ENCODE peak calls at places on chromosomes 7 and 10, in six cellular contexts. Y is left ventricle myocardium inferior, P is uterus, F is ascending aorta, R is esophagus squamous epithelium, A is A549. V is an unnamed sample.
A peak's percentile ranks its signal among the peaks of the same experiment; 100 is the strongest.

GRCh38 chr10:87841215-87841614 is 22.1 kb downstream of the KLLN start:
- DNase-seq in F (no peak), P (no peak), A (peak; percentile 36), Y (no peak), R (no peak), V (no peak)

GRCh38 chr7:4633012-4633411 is 49.1 kb upstream of the FOXK1 start:
- DNase-seq in A (peak; percentile 83), R (no peak), P (no peak), F (no peak), Y (no peak), V (no peak)

GRCh38 chr7:38748056-38748610 is 117.0 kb upstream of the AMPH start:
- DNase-seq in P (peak; percentile 19), F (no peak), A (peak; percentile 38), Y (no peak), R (no peak), V (no peak)

GRCh38 chr10:120824864-120825263 is 26.3 kb upstream of the WDR11 start:
- DNase-seq in F (no peak), R (no peak), Y (no peak), A (peak; percentile 48), P (no peak), V (no peak)

GRCh38 chr7:4085937-4086691 is 596.0 kb upstream of the FOXK1 start:
- DNase-seq in A (no peak), Y (no peak), P (no peak), R (no peak), F (no peak), V (no peak)

GRCh38 chr7:45892407-45893035 is 4.2 kb downstream of the IGFBP1 start:
- DNase-seq in P (no peak), R (no peak), Y (no peak), A (no peak), F (no peak), V (no peak)

GRCh38 chr7:43879477-43879876 is 10.2 kb upstream of the MRPS24 start:
- DNase-seq in R (no peak), Y (no peak), P (no peak), F (no peak), A (no peak), V (no peak)

GRCh38 chr7:1176891-1177373 is 16.9 kb upstream of the ZFAND2A start:
- DNase-seq in P (no peak), A (peak; percentile 86), F (no peak), Y (peak; percentile 62), R (no peak), V (peak; percentile 50)

GRCh38 chr10:125824736-125825135 is 1.4 kb downstream of the BCCIP start:
- DNase-seq in A (peak; percentile 24), F (no peak), P (no peak), R (no peak), Y (no peak), V (no peak)

GRCh38 chr7:116337013-116337412 is 126.7 kb downstream of the TES start:
- DNase-seq in F (no peak), Y (no peak), R (no peak), P (no peak), A (no peak), V (no peak)

GRCh38 chr7:66707825-66708224 is 32.7 kb upstream of the RABGEF1 start:
- DNase-seq in P (no peak), R (no peak), A (no peak), F (no peak), Y (no peak), V (no peak)

GRCh38 chr10:50992356-50992866 is 81.9 kb upstream of the PRKG1 start:
- DNase-seq in F (no peak), Y (no peak), A (no peak), R (no peak), P (no peak), V (peak; percentile 42)

GRCh38 chr7:100567045-100567730 is 6.5 kb downstream of the SAP25 start:
- DNase-seq in P (no peak), A (no peak), F (no peak), R (no peak), Y (no peak), V (no peak)

GRCh38 chr7:109351493-109351892 is 781.8 kb downstream of the DNAJB9 start:
- DNase-seq in R (no peak), A (no peak), P (no peak), Y (no peak), F (no peak), V (no peak)

GRCh38 chr10:80158598-80159127 is 26.1 kb downstream of the PLAC9 start:
- DNase-seq in P (peak; percentile 84), R (peak; percentile 33), Y (peak; percentile 88), F (peak; percentile 89), A (peak; percentile 81), V (peak; percentile 92)

GRCh38 chr7:107201795-107202450 is 33.1 kb downstream of the HBP1 start:
- DNase-seq in F (no peak), R (no peak), Y (peak; percentile 60), A (peak; percentile 51), P (peak; percentile 34), V (peak; percentile 44)

GRCh38 chr7:24732646-24733413 is 24.4 kb downstream of the GSDME start:
- DNase-seq in A (peak; percentile 71), P (no peak), F (no peak), Y (no peak), R (no peak), V (no peak)

GRCh38 chr7:87510430-87510875 is 35.0 kb upstream of the ABCB4 start:
- DNase-seq in Y (no peak), P (no peak), F (no peak), R (no peak), A (no peak), V (no peak)

GRCh38 chr7:35362341-35362740 is 108.4 kb upstream of the TBX20 start:
- DNase-seq in F (no peak), Y (no peak), P (no peak), R (no peak), A (no peak), V (no peak)

GRCh38 chr7:604038-604883 is 84.6 kb upstream of the PDGFA start:
- DNase-seq in R (peak; percentile 54), F (peak; percentile 94), P (peak; percentile 53), Y (peak; percentile 78), A (no peak), V (peak; percentile 88)

GRCh38 chr10:11908536-11908935 is 85.4 kb downstream of the PROSER2 start:
- DNase-seq in P (no peak), A (no peak), R (no peak), F (no peak), Y (no peak), V (peak; percentile 42)

GRCh38 chr7:135721198-135721820 is 6.7 kb downstream of the SLC13A4 start:
- DNase-seq in R (no peak), F (no peak), Y (no peak), A (no peak), P (no peak), V (no peak)

GRCh38 chr10:122494173-122494820 is 32.9 kb downstream of the HTRA1 start:
- DNase-seq in A (no peak), Y (no peak), R (no peak), P (no peak), F (no peak), V (no peak)

GRCh38 chr10:122494833-122495232 is 33.5 kb downstream of the HTRA1 start:
- DNase-seq in R (no peak), F (peak; percentile 74), A (peak; percentile 16), Y (no peak), P (no peak), V (no peak)

GRCh38 chr10:122492006-122492405 is 30.7 kb downstream of the HTRA1 start:
- DNase-seq in P (no peak), Y (no peak), F (no peak), A (no peak), R (no peak), V (no peak)

GRCh38 chr10:122492955-122493597 is 31.7 kb downstream of the HTRA1 start:
- DNase-seq in F (no peak), P (peak; percentile 60), A (no peak), Y (no peak), R (no peak), V (no peak)

GRCh38 chr10:122493761-122494160 is 32.4 kb downstream of the HTRA1 start:
- DNase-seq in P (no peak), A (no peak), Y (no peak), R (no peak), F (no peak), V (no peak)
- H3K27ac ChIP-seq in P (peak overlapping the region; percentile 84), A (no peak overlapping the region), Y (peak overlapping the region; percentile 57), R (peak overlapping the region; percentile 40), F (peak overlapping the region; percentile 95), V (no peak overlapping the region)

DNA sequence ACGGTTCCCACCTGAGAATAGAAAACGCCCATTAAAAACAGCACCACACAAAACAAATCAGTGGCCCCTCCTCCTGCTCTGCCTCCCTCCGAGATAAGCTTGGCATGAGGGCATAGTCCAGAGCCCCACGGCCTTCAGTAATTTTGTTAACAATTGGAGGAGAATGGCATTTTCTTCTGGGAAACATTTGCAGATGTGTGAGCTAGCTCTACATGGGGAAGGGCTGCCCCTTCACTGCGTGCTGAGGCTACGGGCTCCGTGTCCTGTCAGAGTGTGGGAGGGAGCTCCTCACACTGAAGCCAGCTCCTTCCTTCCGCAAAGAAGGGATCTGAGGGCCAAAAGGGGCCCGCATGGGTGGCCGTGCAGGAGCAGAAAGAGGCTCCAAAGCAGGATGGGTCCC is 15.2 kb downstream of the GRK5 start:
- DNase-seq in A (no peak), P (no peak), F (no peak), Y (no peak), R (no peak), V (peak; percentile 34)
- H3K4me1 ChIP-seq in A (peaks cover 17% of the 10 kb centered on the region), P (peaks cover 10% of the 10 kb centered on the region), F (peaks cover 86% of the 10 kb centered on the region), Y (peaks cover 98% of the 10 kb centered on the region), R (no peaks in the 10 kb centered on the region), V (peaks cover 24% of the 10 kb centered on the region)

GRCh38 chr7:2444476-2444875 is 31.7 kb downstream of the GRIFIN start:
- DNase-seq in Y (peak; percentile 33), R (no peak), F (no peak), P (peak; percentile 38), A (no peak), V (no peak)
- H3K27ac ChIP-seq in Y (peak overlapping the region; percentile 56), R (no peak overlapping the region), F (peak overlapping the region; percentile 46), P (peak overlapping the region; percentile 78), A (no peak overlapping the region), V (peak overlapping the region; percentile 53)

DNA sequence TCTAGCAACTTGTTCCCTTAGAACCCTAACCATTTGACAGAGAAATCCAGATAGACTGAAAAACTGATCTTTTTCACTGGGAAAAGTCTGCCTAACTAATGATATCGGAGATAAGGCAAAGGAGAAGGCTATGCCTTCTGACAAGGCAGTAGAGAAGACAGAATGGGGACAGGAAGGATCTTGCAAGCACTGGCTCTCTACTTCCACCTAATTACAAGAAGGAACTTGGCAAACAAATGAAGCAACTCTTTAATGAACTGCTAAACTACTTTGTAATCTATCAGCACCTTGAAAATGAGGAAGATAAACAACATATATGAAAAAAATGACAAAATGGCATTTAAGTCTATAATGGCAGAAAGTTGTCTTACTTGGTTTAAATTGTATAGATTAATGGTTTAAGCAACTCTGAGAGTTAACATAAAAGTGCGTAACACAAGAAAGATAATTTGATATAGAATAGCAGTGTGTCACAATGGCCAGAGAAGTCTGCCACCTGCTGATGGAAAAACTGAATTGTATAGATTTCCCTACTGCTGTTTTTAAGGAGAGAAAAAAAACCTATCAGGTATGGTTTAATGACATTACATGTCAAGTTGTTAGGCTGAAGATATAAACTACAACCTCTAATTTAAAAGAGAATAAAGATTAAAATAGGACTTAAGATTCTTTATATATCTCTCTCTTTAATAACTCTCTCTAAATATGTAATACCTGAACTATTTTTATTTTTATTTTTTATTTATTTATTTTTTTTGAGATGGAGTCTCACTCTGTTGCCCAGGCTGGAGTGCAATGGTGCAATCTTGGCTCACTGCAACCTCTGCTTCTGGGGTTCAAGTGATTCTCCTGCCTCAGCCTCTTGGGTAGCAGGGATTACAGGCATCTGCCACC is 11.9 kb downstream of the NT5C3A start:
- DNase-seq in A (peak; percentile 52), F (no peak), R (no peak), Y (no peak), P (no peak), V (no peak)
- H3K4me1 ChIP-seq in A (peaks cover 14% of the 10 kb centered on the region), F (no peaks in the 10 kb centered on the region), R (no peaks in the 10 kb centered on the region), Y (peaks cover 41% of the 10 kb centered on the region), P (no peaks in the 10 kb centered on the region), V (peaks cover 5% of the 10 kb centered on the region)

GRCh38 chr7:41328131-41328530 is 374.8 kb downstream of the INHBA start:
- DNase-seq in Y (no peak), P (no peak), A (no peak), F (no peak), R (no peak), V (no peak)
- H3K27ac ChIP-seq in Y (no peak overlapping the region), P (no peak overlapping the region), A (no peak overlapping the region), F (no peak overlapping the region), R (no peak overlapping the region), V (no peak overlapping the region)